ENCODE peak calls at places on chromosomes 1 and 21, in seven cellular contexts. One of them, this sample, is unnamed.

GRCh38 chr1:23478896-23479790 is 4.8 kb downstream of the ASAP3 start:
- DNase-seq in PC-9: no peak
- DNase-seq in Caco-2: peak; percentile 38
- DNase-seq in thoracic aorta: peak; percentile 23
- DNase-seq in foreskin keratinocyte: no peak
- DNase-seq in body of pancreas: peak; percentile 91
- DNase-seq in CD8-positive, alpha-beta memory T cell: no peak
- DNase-seq in this sample: no peak

GRCh38 chr1:34013958-34014737 is 150.3 kb downstream of the HMGB4 start:
- DNase-seq in PC-9: no peak
- DNase-seq in Caco-2: no peak
- DNase-seq in thoracic aorta: peak; percentile 4
- DNase-seq in foreskin keratinocyte: no peak
- DNase-seq in body of pancreas: peak; percentile 12
- DNase-seq in CD8-positive, alpha-beta memory T cell: no peak
- DNase-seq in this sample: no peak

GRCh38 chr1:207925210-207925609 is 14.3 kb upstream of the CD34 start:
- DNase-seq in PC-9: no peak
- DNase-seq in Caco-2: no peak
- DNase-seq in thoracic aorta: no peak
- DNase-seq in foreskin keratinocyte: no peak
- DNase-seq in body of pancreas: no peak
- DNase-seq in CD8-positive, alpha-beta memory T cell: no peak
- DNase-seq in this sample: no peak

GRCh38 chr1:94056171-94056570 is 64.8 kb downstream of the ABCA4 start:
- DNase-seq in PC-9: no peak
- DNase-seq in Caco-2: no peak
- DNase-seq in thoracic aorta: no peak
- DNase-seq in foreskin keratinocyte: no peak
- DNase-seq in body of pancreas: no peak
- DNase-seq in CD8-positive, alpha-beta memory T cell: no peak
- DNase-seq in this sample: no peak

GRCh38 chr1:178451529-178451928 is 45.2 kb downstream of the CLEC20A start:
- DNase-seq in PC-9: peak; percentile 39
- DNase-seq in Caco-2: no peak
- DNase-seq in thoracic aorta: no peak
- DNase-seq in foreskin keratinocyte: no peak
- DNase-seq in body of pancreas: no peak
- DNase-seq in CD8-positive, alpha-beta memory T cell: no peak
- DNase-seq in this sample: no peak

GRCh38 chr1:44672254-44672955 is 1.9 kb downstream of the TMEM53 start:
- DNase-seq in PC-9: peak; percentile 70
- DNase-seq in Caco-2: peak; percentile 33
- DNase-seq in thoracic aorta: no peak
- DNase-seq in foreskin keratinocyte: no peak
- DNase-seq in body of pancreas: peak; percentile 56
- DNase-seq in CD8-positive, alpha-beta memory T cell: no peak
- DNase-seq in this sample: no peak

GRCh38 chr1:214107322-214108096 is 119.7 kb downstream of the PROX1 start:
- DNase-seq in PC-9: no peak
- DNase-seq in Caco-2: no peak
- DNase-seq in thoracic aorta: no peak
- DNase-seq in foreskin keratinocyte: no peak
- DNase-seq in body of pancreas: peak; percentile 54
- DNase-seq in CD8-positive, alpha-beta memory T cell: no peak
- DNase-seq in this sample: no peak

GRCh38 chr21:26962516-26963305 is 4.2 kb downstream of the ADAMTS5 start:
- DNase-seq in PC-9: no peak
- DNase-seq in Caco-2: no peak
- DNase-seq in thoracic aorta: no peak
- DNase-seq in foreskin keratinocyte: no peak
- DNase-seq in body of pancreas: no peak
- DNase-seq in CD8-positive, alpha-beta memory T cell: no peak
- DNase-seq in this sample: no peak

GRCh38 chr1:8194481-8195227 is 123.3 kb upstream of the SLC45A1 start:
- DNase-seq in PC-9: peak; percentile 95
- DNase-seq in Caco-2: no peak
- DNase-seq in thoracic aorta: no peak
- DNase-seq in foreskin keratinocyte: no peak
- DNase-seq in body of pancreas: no peak
- DNase-seq in CD8-positive, alpha-beta memory T cell: no peak
- DNase-seq in this sample: no peak

GRCh38 chr1:32321712-32322291 is 14.2 kb downstream of the MARCKSL1 start:
- DNase-seq in PC-9: peak; percentile 48
- DNase-seq in Caco-2: peak; percentile 79
- DNase-seq in thoracic aorta: no peak
- DNase-seq in foreskin keratinocyte: no peak
- DNase-seq in body of pancreas: peak; percentile 86
- DNase-seq in CD8-positive, alpha-beta memory T cell: peak; percentile 49
- DNase-seq in this sample: peak; percentile 54

GRCh38 chr1:168893359-168893791 is 164.4 kb upstream of the DPT start:
- DNase-seq in PC-9: no peak
- DNase-seq in Caco-2: no peak
- DNase-seq in thoracic aorta: peak; percentile 21
- DNase-seq in foreskin keratinocyte: peak; percentile 81
- DNase-seq in body of pancreas: peak; percentile 24
- DNase-seq in CD8-positive, alpha-beta memory T cell: no peak
- DNase-seq in this sample: no peak

GRCh38 chr1:173444757-173445156 is 32.4 kb upstream of the PRDX6 start:
- DNase-seq in PC-9: no peak
- DNase-seq in Caco-2: no peak
- DNase-seq in thoracic aorta: no peak
- DNase-seq in foreskin keratinocyte: no peak
- DNase-seq in body of pancreas: no peak
- DNase-seq in CD8-positive, alpha-beta memory T cell: peak; percentile 23
- DNase-seq in this sample: peak; percentile 72

GRCh38 chr1:36520771-36521420 is 38.2 kb upstream of the CSF3R start:
- DNase-seq in PC-9: no peak
- DNase-seq in Caco-2: no peak
- DNase-seq in thoracic aorta: no peak
- DNase-seq in foreskin keratinocyte: no peak
- DNase-seq in body of pancreas: no peak
- DNase-seq in CD8-positive, alpha-beta memory T cell: no peak
- DNase-seq in this sample: no peak

GRCh38 chr1:181080543-181080942 is 8.0 kb upstream of the IER5 start:
- DNase-seq in PC-9: no peak
- DNase-seq in Caco-2: no peak
- DNase-seq in thoracic aorta: no peak
- DNase-seq in foreskin keratinocyte: no peak
- DNase-seq in body of pancreas: no peak
- DNase-seq in CD8-positive, alpha-beta memory T cell: no peak
- DNase-seq in this sample: no peak

GRCh38 chr1:241730031-241730430 is 78.0 kb downstream of the WDR64 start:
- DNase-seq in PC-9: no peak
- DNase-seq in Caco-2: no peak
- DNase-seq in thoracic aorta: no peak
- DNase-seq in foreskin keratinocyte: no peak
- DNase-seq in body of pancreas: no peak
- DNase-seq in CD8-positive, alpha-beta memory T cell: no peak
- DNase-seq in this sample: no peak

GRCh38 chr1:179881642-179882252 is 338 bp upstream of the TOR1AIP1 start:
- DNase-seq in PC-9: no peak
- DNase-seq in Caco-2: peak; percentile 90
- DNase-seq in thoracic aorta: peak; percentile 74
- DNase-seq in foreskin keratinocyte: no peak
- DNase-seq in body of pancreas: peak; percentile 92
- DNase-seq in CD8-positive, alpha-beta memory T cell: no peak
- DNase-seq in this sample: no peak

GRCh38 chr1:109499081-109499480 is 5.2 kb downstream of the CYB561D1 start:
- DNase-seq in PC-9: no peak
- DNase-seq in Caco-2: no peak
- DNase-seq in thoracic aorta: no peak
- DNase-seq in foreskin keratinocyte: no peak
- DNase-seq in body of pancreas: no peak
- DNase-seq in CD8-positive, alpha-beta memory T cell: no peak
- DNase-seq in this sample: no peak
- H3K4me1 ChIP-seq in PC-9: peaks cover 21% of the 10 kb centered on the region
- H3K4me1 ChIP-seq in Caco-2: no peaks in the 10 kb centered on the region
- H3K4me1 ChIP-seq in thoracic aorta: peaks cover 17% of the 10 kb centered on the region
- H3K4me1 ChIP-seq in foreskin keratinocyte: no peaks in the 10 kb centered on the region
- H3K4me1 ChIP-seq in body of pancreas: peaks cover 14% of the 10 kb centered on the region
- H3K4me1 ChIP-seq in CD8-positive, alpha-beta memory T cell: peaks cover 95% of the 10 kb centered on the region
- H3K4me1 ChIP-seq in this sample: peaks cover 83% of the 10 kb centered on the region

GRCh38 chr1:10074059-10074854 is 41.5 kb downstream of the UBE4B start:
- DNase-seq in PC-9: peak; percentile 58
- DNase-seq in Caco-2: no peak
- DNase-seq in thoracic aorta: peak; percentile 22
- DNase-seq in foreskin keratinocyte: peak; percentile 84
- DNase-seq in body of pancreas: peak; percentile 69
- DNase-seq in CD8-positive, alpha-beta memory T cell: peak; percentile 2
- DNase-seq in this sample: no peak

GRCh38 chr1:10068605-10069294 is 36.0 kb downstream of the UBE4B start:
- DNase-seq in PC-9: no peak
- DNase-seq in Caco-2: no peak
- DNase-seq in thoracic aorta: no peak
- DNase-seq in foreskin keratinocyte: peak; percentile 82
- DNase-seq in body of pancreas: no peak
- DNase-seq in CD8-positive, alpha-beta memory T cell: no peak
- DNase-seq in this sample: no peak

GRCh38 chr1:10071640-10072039 is 38.9 kb downstream of the UBE4B start:
- DNase-seq in PC-9: no peak
- DNase-seq in Caco-2: no peak
- DNase-seq in thoracic aorta: no peak
- DNase-seq in foreskin keratinocyte: no peak
- DNase-seq in body of pancreas: no peak
- DNase-seq in CD8-positive, alpha-beta memory T cell: no peak
- DNase-seq in this sample: no peak

GRCh38 chr1:10065760-10066159 is 33.0 kb downstream of the UBE4B start:
- DNase-seq in PC-9: no peak
- DNase-seq in Caco-2: no peak
- DNase-seq in thoracic aorta: no peak
- DNase-seq in foreskin keratinocyte: no peak
- DNase-seq in body of pancreas: no peak
- DNase-seq in CD8-positive, alpha-beta memory T cell: no peak
- DNase-seq in this sample: no peak

GRCh38 chr1:10070206-10070605 is 37.4 kb downstream of the UBE4B start:
- DNase-seq in PC-9: no peak
- DNase-seq in Caco-2: no peak
- DNase-seq in thoracic aorta: no peak
- DNase-seq in foreskin keratinocyte: no peak
- DNase-seq in body of pancreas: no peak
- DNase-seq in CD8-positive, alpha-beta memory T cell: no peak
- DNase-seq in this sample: no peak
- H3K4me1 ChIP-seq in PC-9: peaks cover 6% of the 10 kb centered on the region
- H3K4me1 ChIP-seq in Caco-2: peaks cover 1% of the 10 kb centered on the region
- H3K4me1 ChIP-seq in thoracic aorta: peaks cover 22% of the 10 kb centered on the region
- H3K4me1 ChIP-seq in foreskin keratinocyte: peaks cover 36% of the 10 kb centered on the region
- H3K4me1 ChIP-seq in body of pancreas: peaks cover 22% of the 10 kb centered on the region
- H3K4me1 ChIP-seq in CD8-positive, alpha-beta memory T cell: no peaks in the 10 kb centered on the region
- H3K4me1 ChIP-seq in this sample: peaks cover 8% of the 10 kb centered on the region

GRCh38 chr1:182611326-182611725 is 7.1 kb upstream of the RGS16 start:
- DNase-seq in PC-9: no peak
- DNase-seq in Caco-2: no peak
- DNase-seq in thoracic aorta: no peak
- DNase-seq in foreskin keratinocyte: no peak
- DNase-seq in body of pancreas: no peak
- DNase-seq in CD8-positive, alpha-beta memory T cell: no peak
- DNase-seq in this sample: no peak
- H3K4me1 ChIP-seq in PC-9: peaks cover 19% of the 10 kb centered on the region
- H3K4me1 ChIP-seq in Caco-2: no peaks in the 10 kb centered on the region
- H3K4me1 ChIP-seq in thoracic aorta: peaks cover 10% of the 10 kb centered on the region
- H3K4me1 ChIP-seq in foreskin keratinocyte: peaks cover 6% of the 10 kb centered on the region
- H3K4me1 ChIP-seq in body of pancreas: peaks cover 4% of the 10 kb centered on the region
- H3K4me1 ChIP-seq in CD8-positive, alpha-beta memory T cell: peaks cover 21% of the 10 kb centered on the region
- H3K4me1 ChIP-seq in this sample: peaks cover 8% of the 10 kb centered on the region

DNA sequence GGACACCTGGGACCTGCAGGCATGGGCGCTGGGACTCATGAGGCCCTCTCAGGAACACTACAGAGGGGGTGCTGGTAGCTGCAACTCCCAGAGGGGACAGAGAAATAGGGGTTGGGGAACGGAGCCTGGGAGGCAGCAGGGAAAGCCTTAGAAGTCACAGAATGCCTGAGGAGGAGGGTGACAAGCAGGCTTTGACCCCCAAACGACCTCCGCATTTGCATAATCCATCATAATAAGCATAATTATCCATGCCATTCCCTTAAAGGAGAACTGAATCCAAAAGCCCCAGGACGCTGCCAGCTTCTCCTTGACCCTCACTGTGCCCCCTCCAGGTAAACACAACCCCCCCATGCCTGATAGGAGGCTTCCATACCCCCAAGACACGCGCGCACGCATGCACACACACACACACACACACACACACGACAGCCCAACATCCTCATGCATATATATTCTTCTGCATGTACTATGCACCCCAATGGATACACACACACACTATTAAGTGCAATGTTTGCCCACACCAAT is 27.9 kb downstream of the SDC3 start:
- DNase-seq in PC-9: no peak
- DNase-seq in Caco-2: no peak
- DNase-seq in thoracic aorta: no peak
- DNase-seq in foreskin keratinocyte: no peak
- DNase-seq in body of pancreas: no peak
- DNase-seq in CD8-positive, alpha-beta memory T cell: no peak
- DNase-seq in this sample: no peak
- H3K4me1 ChIP-seq in PC-9: no peaks in the 10 kb centered on the region
- H3K4me1 ChIP-seq in Caco-2: no peaks in the 10 kb centered on the region
- H3K4me1 ChIP-seq in thoracic aorta: peaks cover 5% of the 10 kb centered on the region
- H3K4me1 ChIP-seq in foreskin keratinocyte: peaks cover 4% of the 10 kb centered on the region
- H3K4me1 ChIP-seq in body of pancreas: no peaks in the 10 kb centered on the region
- H3K4me1 ChIP-seq in CD8-positive, alpha-beta memory T cell: no peaks in the 10 kb centered on the region
- H3K4me1 ChIP-seq in this sample: no peaks in the 10 kb centered on the region

GRCh38 chr21:33948096-33948950 is 32.7 kb upstream of the ATP5PO start:
- DNase-seq in PC-9: no peak
- DNase-seq in Caco-2: peak; percentile 75
- DNase-seq in thoracic aorta: no peak
- DNase-seq in foreskin keratinocyte: no peak
- DNase-seq in body of pancreas: peak; percentile 72
- DNase-seq in CD8-positive, alpha-beta memory T cell: peak; percentile 94
- DNase-seq in this sample: peak; percentile 94

GRCh38 chr21:33947451-33948095 is 32.0 kb upstream of the ATP5PO start:
- DNase-seq in PC-9: peak; percentile 97
- DNase-seq in Caco-2: peak; percentile 92
- DNase-seq in thoracic aorta: peak; percentile 76
- DNase-seq in foreskin keratinocyte: peak; percentile 97
- DNase-seq in body of pancreas: peak; percentile 87
- DNase-seq in CD8-positive, alpha-beta memory T cell: peak; percentile 90
- DNase-seq in this sample: peak; percentile 47

GRCh38 chr21:33949516-33950424 is 34.2 kb upstream of the ATP5PO start:
- DNase-seq in PC-9: no peak
- DNase-seq in Caco-2: no peak
- DNase-seq in thoracic aorta: no peak
- DNase-seq in foreskin keratinocyte: no peak
- DNase-seq in body of pancreas: no peak
- DNase-seq in CD8-positive, alpha-beta memory T cell: peak; percentile 71
- DNase-seq in this sample: peak; percentile 60

GRCh38 chr21:33950425-33951079 is 34.9 kb upstream of the ATP5PO start:
- DNase-seq in PC-9: no peak
- DNase-seq in Caco-2: no peak
- DNase-seq in thoracic aorta: no peak
- DNase-seq in foreskin keratinocyte: no peak
- DNase-seq in body of pancreas: no peak
- DNase-seq in CD8-positive, alpha-beta memory T cell: no peak
- DNase-seq in this sample: no peak

GRCh38 chr21:33948951-33949444 is 33.4 kb upstream of the ATP5PO start:
- DNase-seq in PC-9: no peak
- DNase-seq in Caco-2: no peak
- DNase-seq in thoracic aorta: no peak
- DNase-seq in foreskin keratinocyte: no peak
- DNase-seq in body of pancreas: no peak
- DNase-seq in CD8-positive, alpha-beta memory T cell: no peak
- DNase-seq in this sample: no peak
- H3K4me1 ChIP-seq in PC-9: peaks cover 17% of the 10 kb centered on the region
- H3K4me1 ChIP-seq in Caco-2: peaks cover 29% of the 10 kb centered on the region
- H3K4me1 ChIP-seq in thoracic aorta: peaks cover 15% of the 10 kb centered on the region
- H3K4me1 ChIP-seq in foreskin keratinocyte: peaks cover 17% of the 10 kb centered on the region
- H3K4me1 ChIP-seq in body of pancreas: peaks cover 15% of the 10 kb centered on the region
- H3K4me1 ChIP-seq in CD8-positive, alpha-beta memory T cell: peaks cover 81% of the 10 kb centered on the region
- H3K4me1 ChIP-seq in this sample: peaks cover 55% of the 10 kb centered on the region

This sample was measured in naive thymus-derived CD4-positive, alpha-beta T cell.